ENCODE peak calls at places on chromosomes 3 and 15, in six cellular contexts. D, U, P, R, F and Z are unnamed samples.
A peak's percentile ranks its signal among the peaks of the same experiment; 100 is the strongest.

GRCh38 chr15:39242345-39242744 is 338.5 kb upstream of the THBS1 start:
- DNase-seq in F (no peak), U (peak; percentile 83), D (no peak), P (no peak), R (peak; percentile 44), Z (peak; percentile 62)

GRCh38 chr3:54822206-54822605 is 105.7 kb downstream of the LRTM1 start:
- DNase-seq in P (no peak), D (no peak), R (peak; percentile 30), U (peak; percentile 18), F (peak; percentile 35), Z (no peak)

GRCh38 chr15:100663066-100663465 is 60.7 kb downstream of the ASB7 start:
- DNase-seq in R (no peak), F (no peak), D (peak; percentile 26), U (peak; percentile 25), P (peak; percentile 76), Z (peak; percentile 79)

GRCh38 chr15:59925123-59925522 is 79.0 kb upstream of the FOXB1 start:
- DNase-seq in R (no peak), U (no peak), F (no peak), D (no peak), P (no peak), Z (no peak)

GRCh38 chr15:59553879-59554735 is 57.5 kb upstream of the GCNT3 start:
- DNase-seq in U (peak; percentile 77), D (no peak), R (peak; percentile 14), F (peak; percentile 54), P (no peak), Z (peak; percentile 65)

GRCh38 chr3:193788189-193788946 is 195.4 kb downstream of the OPA1 start:
- DNase-seq in P (peak; percentile 90), R (peak; percentile 78), F (peak; percentile 87), U (peak; percentile 75), D (peak; percentile 67), Z (peak; percentile 90)

GRCh38 chr15:82031871-82032270 is 13.9 kb downstream of the MEX3B start:
- DNase-seq in P (no peak), F (no peak), D (no peak), R (no peak), U (no peak), Z (no peak)

GRCh38 chr15:63420333-63420741 is 38.7 kb upstream of the CA12 start:
- DNase-seq in D (no peak), F (peak; percentile 53), P (no peak), R (peak; percentile 48), U (peak; percentile 13), Z (no peak)

GRCh38 chr3:148932976-148933375 is 58.4 kb upstream of the GYG1 start:
- DNase-seq in R (no peak), U (no peak), F (no peak), D (no peak), P (no peak), Z (no peak)

GRCh38 chr3:121648219-121648958 is 12.3 kb downstream of the HCLS1 start:
- DNase-seq in P (no peak), D (no peak), F (no peak), R (no peak), U (no peak), Z (no peak)

GRCh38 chr3:183515968-183516851 is 39.3 kb downstream of the KLHL6 start:
- DNase-seq in R (no peak), F (no peak), P (no peak), D (no peak), U (no peak), Z (no peak)

GRCh38 chr3:112345681-112346080 is 12.7 kb downstream of the CD200 start:
- DNase-seq in U (no peak), P (no peak), R (no peak), D (no peak), F (no peak), Z (peak; percentile 17)

GRCh38 chr15:28899061-28899738 is 13.4 kb downstream of the APBA2 start:
- DNase-seq in U (no peak), P (no peak), D (no peak), F (no peak), R (no peak), Z (no peak)

GRCh38 chr3:45683417-45684326 is 5.5 kb upstream of the SACM1L start:
- DNase-seq in F (no peak), R (no peak), D (no peak), U (no peak), P (no peak), Z (no peak)

GRCh38 chr3:64111872-64112271 is 88.6 kb upstream of the PSMD6 start:
- DNase-seq in D (no peak), F (no peak), P (no peak), U (peak; percentile 4), R (no peak), Z (no peak)

GRCh38 chr3:102466001-102466400 is 31.2 kb downstream of the ZPLD1 start:
- DNase-seq in R (no peak), F (no peak), P (no peak), U (peak; percentile 51), D (no peak), Z (no peak)

GRCh38 chr3:69009559-69010410 is 3.7 kb downstream of the EOGT start:
- DNase-seq in D (no peak), F (peak; percentile 27), P (peak; percentile 51), R (peak; percentile 38), U (no peak), Z (peak; percentile 87)

GRCh38 chr3:8734908-8735307 is 1.3 kb downstream of the CAV3 start:
- DNase-seq in R (no peak), F (no peak), P (no peak), U (no peak), D (no peak), Z (peak; percentile 45)

DNA sequence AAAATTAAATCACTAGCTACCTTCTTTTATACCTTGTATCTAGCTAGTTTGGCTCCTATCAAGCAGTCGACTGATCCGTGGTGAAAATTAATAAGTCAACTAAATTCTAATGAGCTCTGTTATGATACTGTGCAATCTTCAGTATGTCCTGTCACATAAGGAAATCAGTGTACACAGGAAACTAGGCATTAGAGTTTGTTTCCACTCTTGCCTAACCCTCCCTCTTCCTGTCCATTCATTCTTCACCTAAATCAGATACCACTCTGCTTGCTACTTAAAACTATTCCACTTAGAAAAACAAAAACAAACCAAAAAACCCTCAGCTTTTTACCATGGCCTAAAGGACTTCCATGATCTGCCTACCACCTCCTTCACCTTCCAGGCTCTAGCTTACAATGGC is 8.0 kb downstream of the RFC4 start:
- DNase-seq in D (no peak), U (no peak), F (no peak), P (no peak), R (no peak), Z (no peak)
- H2AFZ ChIP-seq in D (no peak overlapping the region), U (no peak overlapping the region), F (no peak overlapping the region), P (no peak overlapping the region), R (no peak overlapping the region), Z (no peak overlapping the region)

GRCh38 chr3:62375655-62376054 is 2.3 kb upstream of the FEZF2 start:
- DNase-seq in R (no peak), F (no peak), P (peak; percentile 34), U (no peak), D (no peak), Z (no peak)
- H3K27me3 ChIP-seq in R (peaks cover 98% of the 10 kb centered on the region), F (peaks cover 98% of the 10 kb centered on the region), P (peaks cover 100% of the 10 kb centered on the region), U (peaks cover 54% of the 10 kb centered on the region), D (peaks cover 61% of the 10 kb centered on the region), Z (peaks cover 96% of the 10 kb centered on the region)

DNA sequence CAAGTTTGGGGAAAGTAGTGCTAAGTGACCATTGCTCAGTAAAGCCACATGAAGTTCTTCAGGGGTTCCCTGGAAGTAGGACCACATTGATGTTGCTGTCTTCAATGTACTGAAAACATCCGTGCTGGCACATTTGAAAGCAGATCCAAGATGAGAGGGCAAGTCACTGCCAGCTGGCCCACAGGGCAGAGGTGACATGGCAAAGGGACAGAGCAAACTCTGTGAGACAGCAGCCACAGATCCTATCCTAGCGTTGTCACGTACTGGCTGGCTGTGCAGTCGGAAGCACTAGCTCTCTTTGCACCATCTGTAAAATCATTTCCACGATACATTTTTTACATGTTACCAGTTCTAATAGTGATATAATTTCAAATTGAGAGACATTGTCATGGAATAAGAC is 13.8 kb downstream of the MUC13 start:
- DNase-seq in D (no peak), U (no peak), R (no peak), P (no peak), F (no peak), Z (no peak)
- H2AFZ ChIP-seq in D (no peak overlapping the region), U (no peak overlapping the region), R (no peak overlapping the region), P (no peak overlapping the region), F (no peak overlapping the region), Z (no peak overlapping the region)

DNA sequence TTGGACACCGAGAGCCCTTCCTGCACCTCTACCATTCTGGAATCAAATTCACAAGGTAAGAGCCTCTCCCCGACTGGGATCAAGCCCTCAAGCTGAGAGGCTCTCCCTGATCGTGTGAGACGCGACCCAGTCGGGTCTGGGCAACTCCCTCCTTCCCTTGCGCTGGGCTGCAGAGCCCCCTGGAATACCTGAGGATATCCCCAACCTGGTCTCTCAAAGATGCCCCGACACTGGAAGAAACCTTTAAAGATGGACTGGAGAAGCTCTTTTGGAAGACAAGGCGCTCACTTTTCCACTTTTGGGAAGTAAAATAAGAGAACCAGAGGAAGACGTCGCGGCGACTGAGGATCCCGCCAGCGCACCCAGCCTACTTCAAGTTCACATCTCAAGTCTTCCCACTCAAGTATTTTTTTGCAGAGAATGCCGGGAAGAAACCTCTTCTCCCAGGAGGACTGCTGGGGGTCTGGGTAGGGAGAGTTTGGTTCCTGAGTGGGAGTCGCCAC is 33.8 kb downstream of the ZIC4 start:
- DNase-seq in P (no peak), D (no peak), F (no peak), R (no peak), U (no peak), Z (no peak)
- H3K27me3 ChIP-seq in P (peaks cover 100% of the 10 kb centered on the region), D (peaks cover 84% of the 10 kb centered on the region), F (peaks cover 98% of the 10 kb centered on the region), R (peaks cover 99% of the 10 kb centered on the region), U (peaks cover 97% of the 10 kb centered on the region), Z (peaks cover 94% of the 10 kb centered on the region)

DNA sequence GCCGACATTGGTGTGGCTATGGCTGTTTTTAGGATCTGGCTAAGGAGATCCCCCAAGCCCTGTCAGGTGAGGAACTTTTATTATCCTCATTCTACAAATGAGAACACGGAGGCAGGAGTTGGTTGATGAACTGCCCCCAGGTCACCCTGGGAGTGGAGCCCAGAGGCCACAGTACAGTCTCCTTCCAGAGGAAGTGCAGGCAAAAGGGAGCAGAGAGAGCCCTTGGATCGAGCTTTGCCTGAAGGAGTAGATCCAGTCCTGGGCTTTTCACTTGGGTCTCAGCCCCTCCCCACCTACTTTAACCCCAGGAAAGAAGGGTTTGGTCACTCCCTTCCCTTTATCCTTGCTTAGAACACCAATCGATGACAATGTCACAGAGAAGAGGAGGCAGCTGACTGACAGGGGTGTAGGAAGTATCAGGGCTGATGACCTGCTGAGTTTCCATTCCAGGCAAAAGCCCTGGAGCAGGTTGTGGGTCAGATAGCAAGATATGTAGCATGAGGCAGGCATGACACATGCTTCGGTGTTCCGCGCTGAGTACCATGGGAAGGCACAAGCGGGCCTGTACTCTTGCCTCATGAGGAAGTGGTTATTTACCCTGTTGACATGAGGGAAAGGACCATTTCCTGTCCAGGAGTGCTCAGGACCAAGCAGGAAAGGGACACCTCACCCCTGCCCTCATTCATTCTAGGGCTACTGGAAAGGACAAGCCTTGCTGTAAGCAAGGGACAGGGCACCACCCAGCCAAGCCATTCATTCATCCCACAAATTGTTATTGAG is 5.8 kb upstream of the PLA2G4D start:
- DNase-seq in U (peak; percentile 86), R (peak; percentile 46), P (no peak), D (no peak), F (no peak), Z (peak; percentile 73)
- H2AFZ ChIP-seq in U (peak overlapping the region; percentile 69), R (peak overlapping the region; percentile 16), P (peak overlapping the region; percentile 72), D (no peak overlapping the region), F (no peak overlapping the region), Z (no peak overlapping the region)